ENCODE peak calls at places on chromosomes 7 and 10, in six cellular contexts. N is H1, O is HepG2, E is HCT116, K is K562, V is GM12878. Z is an unnamed sample. For H3K9me3, the result is how much of the 10 kb centered on the place peaks cover.

GRCh38 chr7:6575246-6576023 is 1.8 kb upstream of the ZDHHC4 start:
- DNase-seq in V (no peak), O (peak), K (no peak), N (no peak), E (no peak), Z (no peak)

GRCh38 chr7:109259151-109259550 is 689.5 kb downstream of the DNAJB9 start:
- DNase-seq in N (no peak), O (no peak), K (no peak), E (no peak), V (no peak), Z (peak)

GRCh38 chr10:29068302-29068701 is 220.6 kb upstream of the LYZL1 start:
- DNase-seq in E (no peak), O (no peak), K (no peak), V (no peak), N (no peak), Z (no peak)

GRCh38 chr10:103745264-103746247 is 109.8 kb downstream of the SH3PXD2A start:
- DNase-seq in N (no peak), K (no peak), V (no peak), E (peak), O (no peak), Z (no peak)

GRCh38 chr7:74466196-74466813 is 12.6 kb downstream of the GTF2IRD1 start:
- DNase-seq in N (no peak), E (no peak), O (no peak), V (no peak), K (no peak), Z (no peak)

GRCh38 chr10:103915794-103916193 is 2.2 kb downstream of the STN1 start:
- DNase-seq in E (no peak), O (no peak), K (no peak), V (no peak), N (no peak), Z (no peak)

GRCh38 chr10:91762878-91763277 is 35.3 kb upstream of the TNKS2 start:
- DNase-seq in O (no peak), V (no peak), K (no peak), E (no peak), N (no peak), Z (no peak)

GRCh38 chr7:414681-415560 is 104.7 kb downstream of the PDGFA start:
- DNase-seq in K (no peak), N (no peak), V (no peak), O (no peak), E (no peak), Z (no peak)

GRCh38 chr10:91111060-91111459 is 109.4 kb upstream of the PCGF5 start:
- DNase-seq in E (no peak), O (no peak), K (no peak), V (no peak), N (no peak), Z (no peak)

GRCh38 chr7:36658603-36659516 is 65.4 kb downstream of the AOAH start:
- DNase-seq in K (no peak), E (no peak), O (peak), N (no peak), V (no peak), Z (peak)

GRCh38 chr10:89163265-89163995 is 43.7 kb downstream of the CH25H start:
- DNase-seq in O (no peak), N (no peak), E (no peak), K (no peak), V (peak), Z (no peak)

GRCh38 chr10:17431871-17432311 is 22.5 kb downstream of the ST8SIA6 start:
- DNase-seq in K (no peak), V (no peak), N (no peak), E (no peak), O (no peak), Z (no peak)

GRCh38 chr10:61000769-61001730 is 57.1 kb upstream of the RHOBTB1 start:
- DNase-seq in N (no peak), O (peak), E (no peak), K (peak), V (no peak), Z (peak)

GRCh38 chr7:155467846-155468821 is 10.2 kb downstream of the EN2 start:
- DNase-seq in V (no peak), K (no peak), E (no peak), O (no peak), N (no peak), Z (no peak)

GRCh38 chr7:73520673-73521635 is 1.1 kb downstream of the BAZ1B start:
- DNase-seq in N (no peak), K (peak), E (no peak), O (no peak), V (no peak), Z (no peak)

GRCh38 chr10:62873866-62874265 is 57.7 kb upstream of the EGR2 start:
- DNase-seq in K (no peak), V (no peak), N (no peak), E (no peak), O (no peak), Z (no peak)

GRCh38 chr7:134637934-134638719 is 8.5 kb upstream of the BPGM start:
- DNase-seq in E (no peak), O (no peak), N (no peak), K (peak), V (no peak), Z (no peak)

GRCh38 chr7:20275637-20276036 is 55.1 kb upstream of the ITGB8 start:
- DNase-seq in V (no peak), O (no peak), E (no peak), K (no peak), N (no peak), Z (no peak)

GRCh38 chr10:111707066-111707465 is 476.5 kb downstream of the GPAM start:
- DNase-seq in O (no peak), V (no peak), K (no peak), E (no peak), N (no peak), Z (no peak)

GRCh38 chr10:95391570-95392249 is 100.9 kb upstream of the PDLIM1 start:
- DNase-seq in E (no peak), N (no peak), O (no peak), K (peak), V (no peak), Z (peak)

GRCh38 chr10:107914450-107915276 is 750.2 kb upstream of the SORCS1 start:
- DNase-seq in V (no peak), N (no peak), K (no peak), E (no peak), O (no peak), Z (no peak)

GRCh38 chr7:150374472-150374871 is 4.7 kb upstream of the ZNF775 start:
- DNase-seq in E (no peak), N (no peak), V (no peak), K (no peak), O (no peak), Z (no peak)

GRCh38 chr7:14377646-14378266 is 388.3 kb upstream of the ETV1 start:
- DNase-seq in V (no peak), N (no peak), O (no peak), K (no peak), E (no peak), Z (no peak)

GRCh38 chr10:126521354-126521753 is 133.1 kb upstream of the ADAM12 start:
- DNase-seq in V (no peak), O (peak), E (peak), K (no peak), N (no peak), Z (no peak)

GRCh38 chr7:36224916-36225858 is 72.1 kb downstream of the EEPD1 start:
- DNase-seq in V (no peak), N (no peak), K (no peak), E (no peak), O (no peak), Z (no peak)

GRCh38 chr7:102008535-102009262 is 191.3 kb downstream of the CUX1 start:
- DNase-seq in V (no peak), K (no peak), E (no peak), N (no peak), O (no peak), Z (no peak)

GRCh38 chr7:39754326-39755120 is 131.2 kb downstream of the RALA start:
- DNase-seq in E (no peak), O (no peak), N (no peak), K (no peak), V (no peak), Z (no peak)

GRCh38 chr7:101094376-101094775 is 9.1 kb downstream of the TRIM56 start:
- DNase-seq in E (no peak), N (no peak), K (no peak), O (no peak), V (no peak), Z (no peak)

GRCh38 chr10:21174670-21175495 is 277.8 kb upstream of the NEBL start:
- DNase-seq in N (no peak), O (no peak), E (peak), K (peak), V (no peak), Z (no peak)

GRCh38 chr7:22822486-22823141 is at the start of gene TOMM7:
- DNase-seq in E (peak), O (peak), V (peak), K (peak), N (peak), Z (peak)

GRCh38 chr7:79880312-79880711 is 254.3 kb upstream of the GNAI1 start:
- DNase-seq in V (no peak), K (no peak), O (no peak), E (no peak), N (no peak), Z (no peak)

GRCh38 chr10:25753776-25754175 is 180.3 kb upstream of the MYO3A start:
- DNase-seq in O (no peak), N (no peak), E (no peak), K (no peak), V (no peak), Z (peak)

DNA sequence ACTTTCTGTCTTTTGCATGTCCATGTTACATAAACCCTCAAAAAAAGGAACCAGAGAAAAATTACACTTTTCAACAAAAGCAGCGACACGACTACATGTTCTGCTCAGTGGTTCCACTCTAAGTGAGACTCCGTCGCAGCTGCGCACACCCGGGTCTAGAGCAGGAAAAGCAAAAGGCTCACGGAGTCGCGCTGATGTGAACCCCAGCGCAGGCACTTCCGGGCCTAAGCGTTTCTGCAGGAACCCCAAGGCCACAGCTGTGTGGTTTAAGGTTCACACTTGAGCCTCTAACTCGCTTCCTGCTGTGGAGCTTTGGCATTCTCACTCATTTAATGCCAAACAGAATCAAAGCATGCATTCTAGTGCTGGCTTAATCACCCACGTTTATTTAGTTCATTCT is 240.3 kb downstream of the DNAJB6 start:
- DNase-seq in E (no peak), N (no peak), K (no peak), O (no peak), V (no peak), Z (no peak)
- H3K9me3 ChIP-seq in E (under half), N (under half), K (under half), O (under half), V (under half), Z (under half)

GRCh38 chr10:69065406-69066361 is 22.2 kb upstream of the SRGN start:
- DNase-seq in K (no peak), V (no peak), O (no peak), N (no peak), E (no peak), Z (no peak)
- TF ChIP-seq YY1 in K (no peak), V (peak), O (no peak), N (no peak), E (no peak), Z (no peak)

GRCh38 chr10:12135631-12136030 is 6.2 kb downstream of the SEC61A2 start:
- DNase-seq in N (no peak), K (no peak), O (no peak), V (no peak), E (no peak), Z (no peak)
- TF ChIP-seq ZNF274 in N (no peak), K (no peak), O (no peak), V (no peak), E (no peak), Z (no peak)

GRCh38 chr10:1516492-1517224 is 220.7 kb downstream of the ADARB2 start:
- DNase-seq in O (no peak), V (no peak), K (no peak), E (no peak), N (no peak), Z (no peak)

GRCh38 chr10:1515121-1515779 is 222.1 kb downstream of the ADARB2 start:
- DNase-seq in O (no peak), V (no peak), N (no peak), E (no peak), K (no peak), Z (no peak)

GRCh38 chr10:1515780-1516491 is 221.4 kb downstream of the ADARB2 start:
- DNase-seq in O (no peak), K (no peak), V (no peak), N (no peak), E (no peak), Z (no peak)

GRCh38 chr10:1514641-1515040 is 222.7 kb downstream of the ADARB2 start:
- DNase-seq in O (no peak), V (no peak), E (no peak), N (no peak), K (no peak), Z (no peak)

DNA sequence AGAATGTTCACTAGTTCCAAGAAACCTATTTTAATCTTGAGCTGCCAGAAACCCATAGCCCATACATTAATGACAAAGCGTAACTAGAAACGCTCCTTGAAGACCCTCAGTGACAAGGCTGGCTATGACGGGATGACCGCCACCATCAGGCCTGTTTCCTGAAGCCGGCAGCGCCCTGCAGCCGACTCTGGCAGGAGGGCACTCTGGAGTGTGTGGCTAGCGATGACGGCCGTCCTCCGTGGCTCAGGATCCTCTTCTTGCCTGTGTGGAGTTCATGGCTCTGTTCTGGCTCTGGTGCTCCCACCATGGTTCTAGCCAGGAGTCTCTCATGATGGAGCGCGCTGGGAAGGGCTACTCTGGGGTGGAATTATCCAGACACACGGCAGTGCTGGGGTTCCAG is 224.1 kb downstream of the ADARB2 start:
- DNase-seq in K (no peak), O (no peak), V (no peak), E (no peak), N (no peak), Z (no peak)
- H3K9me3 ChIP-seq in K (under half), O (under half), V (under half), E (under half), N (under half), Z (under half)

GRCh38 chr7:139397192-139397591 is 37.5 kb downstream of the LUC7L2 start:
- DNase-seq in K (no peak), N (no peak), O (no peak), E (no peak), V (no peak), Z (no peak)
- TF ChIP-seq YY1 in K (no peak), N (no peak), O (no peak), E (no peak), V (no peak), Z (no peak)

GRCh38 chr10:104938031-104938430 is 296.9 kb downstream of the SORCS3 start:
- DNase-seq in O (no peak), E (no peak), V (no peak), K (no peak), N (no peak), Z (no peak)

GRCh38 chr10:104937528-104937927 is 296.4 kb downstream of the SORCS3 start:
- DNase-seq in K (no peak), E (peak), N (no peak), O (peak), V (no peak), Z (no peak)

GRCh38 chr10:104941662-104942061 is 300.6 kb downstream of the SORCS3 start:
- DNase-seq in E (no peak), K (no peak), O (no peak), N (no peak), V (no peak), Z (no peak)
- TF ChIP-seq ZNF274 in E (no peak), K (no peak), O (no peak), N (no peak), V (no peak), Z (no peak)